ENCODE peak calls at places on chromosomes 2 and 18, in nine cellular contexts. E, Z, Q, F, T, A, R, G and N are unnamed samples.

GRCh38 chr2:172921538-172922236 is 154.0 kb upstream of the MAP3K20 start:
- DNase-seq in E (no peak), Z (peak; percentile 60), Q (peak; percentile 49), F (no peak), T (no peak), A (no peak), R (no peak), G (no peak), N (no peak)

GRCh38 chr2:54524236-54524991 is 68.3 kb downstream of the SPTBN1 start:
- DNase-seq in E (peak; percentile 56), Z (peak; percentile 72), Q (peak; percentile 59), F (no peak), T (no peak), A (peak; percentile 58), R (no peak), G (no peak), N (no peak)

GRCh38 chr2:104864280-104864599 is 10.3 kb downstream of the POU3F3 start:
- DNase-seq in E (no peak), Z (no peak), Q (no peak), F (no peak), T (no peak), A (no peak), R (no peak), G (no peak), N (no peak)

GRCh38 chr2:237754182-237754581 is 44.4 kb upstream of the RBM44 start:
- DNase-seq in E (no peak), Z (no peak), Q (no peak), F (no peak), T (no peak), A (no peak), R (no peak), G (no peak), N (no peak)

GRCh38 chr18:7447629-7448028 is 119.5 kb upstream of the PTPRM start:
- DNase-seq in E (no peak), Z (no peak), Q (peak; percentile 63), F (no peak), T (no peak), A (no peak), R (no peak), G (no peak), N (no peak)

GRCh38 chr2:127577208-127577475 is 41.7 kb downstream of the MYO7B start:
- DNase-seq in E (no peak), Z (no peak), Q (no peak), F (no peak), T (no peak), A (no peak), R (no peak), G (no peak), N (no peak)

GRCh38 chr2:204535356-204535755 is 9.9 kb upstream of the PARD3B start:
- DNase-seq in E (no peak), Z (no peak), Q (no peak), F (no peak), T (no peak), A (no peak), R (no peak), G (no peak), N (no peak)

GRCh38 chr2:6310910-6311215 is 554.8 kb downstream of the CMPK2 start:
- DNase-seq in E (no peak), Z (no peak), Q (no peak), F (no peak), T (no peak), A (no peak), R (no peak), G (no peak), N (no peak)

GRCh38 chr2:230944123-230944653 is 19.1 kb upstream of the GPR55 start:
- DNase-seq in E (peak; percentile 84), Z (no peak), Q (no peak), F (no peak), T (no peak), A (no peak), R (no peak), G (no peak), N (no peak)

GRCh38 chr2:118850171-118850900 is 2.9 kb upstream of the EN1 start:
- DNase-seq in E (peak; percentile 36), Z (no peak), Q (no peak), F (no peak), T (no peak), A (no peak), R (no peak), G (no peak), N (peak; percentile 12)

GRCh38 chr2:207155516-207155915 is 10.2 kb downstream of the KLF7 start:
- DNase-seq in E (no peak), Z (peak; percentile 1), Q (no peak), F (no peak), T (no peak), A (no peak), R (no peak), G (no peak), N (no peak)

GRCh38 chr2:199223791-199224190 is 233.9 kb downstream of the SATB2 start:
- DNase-seq in E (no peak), Z (peak; percentile 11), Q (peak; percentile 83), F (no peak), T (no peak), A (no peak), R (no peak), G (no peak), N (no peak)

GRCh38 chr2:143068094-143068890 is 60.9 kb upstream of the ARHGAP15 start:
- DNase-seq in E (no peak), Z (no peak), Q (peak; percentile 7), F (no peak), T (no peak), A (no peak), R (no peak), G (no peak), N (no peak)

GRCh38 chr2:54720563-54720962 is 2.9 kb upstream of the EML6 start:
- DNase-seq in E (no peak), Z (no peak), Q (no peak), F (no peak), T (no peak), A (no peak), R (no peak), G (no peak), N (no peak)

GRCh38 chr2:75552222-75552621 is 8.5 kb downstream of the EVA1A start:
- DNase-seq in E (no peak), Z (no peak), Q (no peak), F (no peak), T (no peak), A (no peak), R (no peak), G (no peak), N (no peak)

GRCh38 chr2:240469239-240469636 is 33.8 kb downstream of the GPC1 start:
- DNase-seq in E (peak; percentile 15), Z (no peak), Q (no peak), F (no peak), T (peak; percentile 7), A (no peak), R (no peak), G (no peak), N (peak; percentile 3)
- TF ChIP-seq CTCF in E (no peak), Z (no peak), Q (no peak), F (peak; percentile 8), T (no peak), A (no peak), R (no peak), G (no peak), N (no peak)

GRCh38 chr2:13193900-13194299 is 477.2 kb downstream of the TRIB2 start:
- DNase-seq in E (peak; percentile 17), Z (peak; percentile 71), Q (peak; percentile 40), F (peak; percentile 28), T (no peak), A (no peak), R (no peak), G (no peak), N (peak; percentile 7)
- TF ChIP-seq CTCF in E (peak; percentile 59), Z (peak; percentile 60), Q (peak; percentile 54), F (peak; percentile 55), T (peak; percentile 11), A (no peak), R (no peak), G (no peak), N (peak; percentile 36)

GRCh38 chr18:79629606-79630005 is 50.0 kb upstream of the CTDP1 start:
- DNase-seq in E (no peak), Z (no peak), Q (no peak), F (peak; percentile 7), T (no peak), A (no peak), R (no peak), G (no peak), N (no peak)

GRCh38 chr18:79631761-79632446 is 47.7 kb upstream of the CTDP1 start:
- DNase-seq in E (no peak), Z (no peak), Q (no peak), F (peak; percentile 4), T (no peak), A (no peak), R (no peak), G (no peak), N (no peak)

GRCh38 chr18:79630266-79631095 is 49.1 kb upstream of the CTDP1 start:
- DNase-seq in E (no peak), Z (no peak), Q (no peak), F (peak; percentile 5), T (no peak), A (no peak), R (no peak), G (no peak), N (no peak)

GRCh38 chr18:79632765-79633164 is 46.8 kb upstream of the CTDP1 start:
- DNase-seq in E (no peak), Z (no peak), Q (no peak), F (no peak), T (no peak), A (no peak), R (no peak), G (no peak), N (no peak)

GRCh38 chr18:79631096-79631507 is 48.5 kb upstream of the CTDP1 start:
- DNase-seq in E (no peak), Z (no peak), Q (no peak), F (peak; percentile 3), T (no peak), A (no peak), R (no peak), G (no peak), N (no peak)
- TF ChIP-seq CTCF in E (no peak), Z (no peak), Q (no peak), F (no peak), T (no peak), A (no peak), R (no peak), G (no peak), N (no peak)

GRCh38 chr2:64924178-64924934 is 64.8 kb upstream of the SLC1A4 start:
- DNase-seq in E (no peak), Z (no peak), Q (no peak), F (no peak), T (no peak), A (no peak), R (no peak), G (no peak), N (no peak)

GRCh38 chr2:64918220-64918886 is 70.8 kb upstream of the SLC1A4 start:
- DNase-seq in E (no peak), Z (no peak), Q (no peak), F (no peak), T (no peak), A (no peak), R (no peak), G (no peak), N (no peak)

GRCh38 chr2:64923385-64923710 is 65.9 kb upstream of the SLC1A4 start:
- DNase-seq in E (no peak), Z (no peak), Q (no peak), F (no peak), T (no peak), A (no peak), R (no peak), G (no peak), N (no peak)

GRCh38 chr2:64919261-64919660 is 69.9 kb upstream of the SLC1A4 start:
- DNase-seq in E (no peak), Z (no peak), Q (no peak), F (no peak), T (no peak), A (no peak), R (no peak), G (no peak), N (no peak)

GRCh38 chr2:64922482-64923384 is 66.5 kb upstream of the SLC1A4 start:
- DNase-seq in E (no peak), Z (no peak), Q (no peak), F (no peak), T (no peak), A (no peak), R (no peak), G (no peak), N (no peak)
- TF ChIP-seq CTCF in E (peak; percentile 17), Z (no peak), Q (no peak), F (peak; percentile 8), T (no peak), A (no peak), R (no peak), G (no peak), N (no peak)